ENCODE peak calls at places on chromosomes 11 and 22, in six cellular contexts. I, N, E, G, F and C are unnamed samples.

GRCh38 chr11:61654397-61654829 is 25.8 kb upstream of the DAGLA start:
- DNase-seq in N (no peak), G (no peak), I (no peak), E (no peak), F (no peak), C (no peak)

GRCh38 chr11:60944504-60945294 is 7.3 kb downstream of the SLC15A3 start:
- DNase-seq in F (no peak), I (no peak), N (no peak), G (no peak), E (no peak), C (no peak)

GRCh38 chr11:69472766-69473519 is 8.5 kb upstream of the LINC01488 start:
- DNase-seq in I (no peak), N (no peak), F (no peak), G (no peak), E (no peak), C (no peak)

GRCh38 chr11:69369945-69370344 is 76.0 kb downstream of the MYEOV start:
- DNase-seq in I (no peak), N (no peak), F (no peak), E (no peak), G (no peak), C (no peak)

GRCh38 chr11:107683807-107684206 is 28.0 kb downstream of the SLN start:
- DNase-seq in F (peak; percentile 56), I (no peak), E (peak; percentile 30), G (no peak), N (no peak), C (peak; percentile 34)

GRCh38 chr11:114169321-114169749 is 109.8 kb downstream of the ZBTB16 start:
- DNase-seq in E (no peak), G (no peak), N (no peak), F (no peak), I (no peak), C (no peak)

GRCh38 chr11:121591405-121592033 is 138.8 kb upstream of the SORL1-AS1 start:
- DNase-seq in F (peak; percentile 64), N (peak; percentile 57), E (peak; percentile 60), G (peak; percentile 63), I (peak; percentile 84), C (peak; percentile 89)

GRCh38 chr11:70333206-70333605 is 62.7 kb downstream of the PPFIA1 start:
- DNase-seq in F (no peak), E (no peak), I (no peak), G (no peak), N (no peak), C (no peak)

GRCh38 chr22:20019661-20020532 is 1.0 kb upstream of the TANGO2 start:
- DNase-seq in I (no peak), E (no peak), G (no peak), N (no peak), F (no peak), C (no peak)

GRCh38 chr22:37855462-37855861 is 6.2 kb downstream of the EIF3L start:
- DNase-seq in I (no peak), N (no peak), E (no peak), F (no peak), G (no peak), C (no peak)

GRCh38 chr22:29048822-29049654 is 12.6 kb downstream of the C22orf31 start:
- DNase-seq in E (no peak), G (no peak), I (no peak), F (no peak), N (no peak), C (no peak)

GRCh38 chr11:110762596-110762995 is 50.4 kb upstream of the ARHGAP20 start:
- DNase-seq in F (no peak), G (no peak), N (no peak), I (no peak), E (no peak), C (no peak)

GRCh38 chr22:38202437-38203089 is 769 bp downstream of the MAFF start:
- DNase-seq in N (no peak), F (no peak), E (peak; percentile 64), I (peak; percentile 74), G (peak; percentile 88), C (peak; percentile 67)

GRCh38 chr11:116312560-116313340 is 460.0 kb downstream of the BUD13 start:
- DNase-seq in E (peak; percentile 48), G (no peak), F (no peak), N (no peak), I (no peak), C (no peak)

GRCh38 chr11:75812542-75813040 is 2.4 kb upstream of the UVRAG start:
- DNase-seq in F (no peak), G (no peak), E (peak; percentile 64), I (no peak), N (no peak), C (no peak)

GRCh38 chr22:29635734-29636357 is 32.4 kb downstream of the NF2 start:
- DNase-seq in E (peak; percentile 56), N (peak; percentile 36), G (peak; percentile 35), I (peak; percentile 30), F (peak; percentile 34), C (peak; percentile 54)

GRCh38 chr22:48968201-48968959 is 859.3 kb downstream of the BRD1 start:
- DNase-seq in I (no peak), G (no peak), E (no peak), N (peak; percentile 11), F (peak; percentile 23), C (no peak)

GRCh38 chr11:44033411-44033850 is 14.3 kb upstream of the ACCSL start:
- DNase-seq in E (no peak), G (no peak), F (no peak), I (no peak), N (no peak), C (no peak)

GRCh38 chr11:130653838-130654601 is 205.6 kb downstream of the ADAMTS15 start:
- DNase-seq in E (no peak), G (no peak), F (no peak), N (no peak), I (no peak), C (no peak)

GRCh38 chr11:27171391-27171790 is 130.8 kb downstream of the BBOX1 start:
- DNase-seq in E (no peak), I (no peak), G (no peak), N (no peak), F (no peak), C (no peak)

GRCh38 chr22:38243007-38243775 is 29.6 kb downstream of the TMEM184B start:
- DNase-seq in I (no peak), G (no peak), E (no peak), N (peak; percentile 35), F (no peak), C (no peak)

GRCh38 chr11:2702771-2703486 is 3.1 kb upstream of the KCNQ1OT1 start:
- DNase-seq in I (no peak), F (no peak), G (no peak), N (no peak), E (no peak), C (no peak)

GRCh38 chr22:46714550-46714949 is 23.5 kb downstream of the CERK start:
- DNase-seq in G (peak; percentile 53), I (no peak), N (no peak), E (no peak), F (no peak), C (no peak)

GRCh38 chr11:46554205-46555162 is 39.3 kb downstream of the AMBRA1 start:
- DNase-seq in N (peak; percentile 82), G (peak; percentile 38), I (no peak), F (peak; percentile 80), E (peak; percentile 87), C (no peak)

GRCh38 chr11:44761546-44761961 is 34.8 kb downstream of the TSPAN18 start:
- DNase-seq in I (no peak), F (no peak), E (no peak), N (no peak), G (no peak), C (no peak)

GRCh38 chr11:24386551-24387404 is 110.1 kb upstream of the LUZP2 start:
- DNase-seq in E (peak; percentile 33), F (no peak), I (no peak), N (peak; percentile 29), G (peak; percentile 0), C (peak; percentile 43)

GRCh38 chr11:68780829-68781228 is 29.5 kb upstream of the TESMIN start:
- DNase-seq in F (peak; percentile 4), I (no peak), G (no peak), N (no peak), E (no peak), C (peak; percentile 35)

GRCh38 chr11:36233226-36233625 is 56.0 kb downstream of the COMMD9 start:
- DNase-seq in G (no peak), N (no peak), I (no peak), F (no peak), E (no peak), C (no peak)

GRCh38 chr11:61999141-61999975 is 31.9 kb upstream of the FTH1 start:
- DNase-seq in I (no peak), F (no peak), N (no peak), G (no peak), E (no peak), C (no peak)

GRCh38 chr11:65170058-65170534 is at the start of gene SPDYC:
- DNase-seq in I (no peak), G (no peak), F (peak; percentile 56), E (no peak), N (no peak), C (no peak)

GRCh38 chr22:36348760-36349159 is 39.0 kb downstream of the MYH9 start:
- DNase-seq in N (no peak), F (no peak), I (no peak), G (no peak), E (no peak), C (no peak)

GRCh38 chr11:116137753-116138152 is 633.5 kb upstream of the CADM1 start:
- DNase-seq in I (no peak), N (no peak), F (no peak), E (no peak), G (no peak), C (no peak)

GRCh38 chr11:46102843-46103242 is 18.4 kb downstream of the PHF21A start:
- DNase-seq in F (no peak), I (no peak), E (no peak), N (no peak), G (no peak), C (no peak)

GRCh38 chr11:128399186-128399585 is 188.2 kb downstream of the ETS1 start:
- DNase-seq in I (peak; percentile 54), N (no peak), E (peak; percentile 82), F (no peak), G (peak; percentile 57), C (peak; percentile 43)

GRCh38 chr11:120645639-120646038 is 134.1 kb downstream of the GRIK4 start:
- DNase-seq in N (no peak), E (no peak), G (no peak), I (no peak), F (no peak), C (no peak)

GRCh38 chr11:111077938-111078337 is 167.6 kb upstream of the POU2AF2 start:
- DNase-seq in F (no peak), N (no peak), E (no peak), I (no peak), G (no peak), C (no peak)

GRCh38 chr11:131408011-131408640 is 37.7 kb downstream of the NTM start:
- DNase-seq in I (no peak), G (no peak), N (peak; percentile 13), E (peak; percentile 71), F (no peak), C (peak; percentile 58)

GRCh38 chr22:26362471-26362870 is 66.6 kb upstream of the ASPHD2 start:
- DNase-seq in F (no peak), N (peak; percentile 22), I (no peak), G (no peak), E (peak; percentile 7), C (no peak)

GRCh38 chr11:115659061-115659963 is 155.1 kb upstream of the CADM1 start:
- DNase-seq in E (no peak), F (no peak), N (no peak), I (no peak), G (no peak), C (no peak)

GRCh38 chr11:100905684-100906083 is 218.6 kb downstream of the ARHGAP42 start:
- DNase-seq in G (no peak), F (no peak), E (no peak), N (no peak), I (no peak), C (no peak)